ENCODE peak calls at places on chromosomes 16 and 17, in eight cellular contexts. One of them, this sample, is unnamed.

GRCh38 chr16:89994389-89994720 is 24.9 kb downstream of the DBNDD1 start:
- DNase-seq in heart left ventricle: no peak
- DNase-seq in left lung: no peak
- DNase-seq in IMR-90: no peak
- DNase-seq in endodermal cell: no peak
- DNase-seq in left ventricle myocardium inferior: no peak
- DNase-seq in transverse colon: no peak
- DNase-seq in adrenal gland: no peak
- DNase-seq in this sample: no peak

GRCh38 chr17:74089869-74090464 is 113.5 kb upstream of the RPL38 start:
- DNase-seq in heart left ventricle: no peak
- DNase-seq in left lung: peak
- DNase-seq in IMR-90: no peak
- DNase-seq in endodermal cell: peak
- DNase-seq in left ventricle myocardium inferior: no peak
- DNase-seq in transverse colon: peak
- DNase-seq in adrenal gland: peak
- DNase-seq in this sample: peak

GRCh38 chr17:50358177-50358576 is 12.3 kb downstream of the XYLT2 start:
- DNase-seq in heart left ventricle: no peak
- DNase-seq in left lung: no peak
- DNase-seq in IMR-90: no peak
- DNase-seq in endodermal cell: peak
- DNase-seq in left ventricle myocardium inferior: no peak
- DNase-seq in transverse colon: no peak
- DNase-seq in adrenal gland: peak
- DNase-seq in this sample: no peak

GRCh38 chr16:49348408-49349176 is 25.0 kb upstream of the C16orf78 start:
- DNase-seq in heart left ventricle: no peak
- DNase-seq in left lung: no peak
- DNase-seq in IMR-90: no peak
- DNase-seq in endodermal cell: peak
- DNase-seq in left ventricle myocardium inferior: no peak
- DNase-seq in transverse colon: no peak
- DNase-seq in adrenal gland: no peak
- DNase-seq in this sample: no peak

GRCh38 chr17:37301288-37301687 is 74.5 kb upstream of the C17orf78 start:
- DNase-seq in heart left ventricle: no peak
- DNase-seq in left lung: no peak
- DNase-seq in IMR-90: peak
- DNase-seq in endodermal cell: no peak
- DNase-seq in left ventricle myocardium inferior: no peak
- DNase-seq in transverse colon: no peak
- DNase-seq in adrenal gland: peak
- DNase-seq in this sample: no peak

GRCh38 chr16:21214086-21214485 is 2.7 kb upstream of the ZP2 start:
- DNase-seq in heart left ventricle: no peak
- DNase-seq in left lung: no peak
- DNase-seq in IMR-90: no peak
- DNase-seq in endodermal cell: no peak
- DNase-seq in left ventricle myocardium inferior: no peak
- DNase-seq in transverse colon: no peak
- DNase-seq in adrenal gland: no peak
- DNase-seq in this sample: no peak

GRCh38 chr16:9489823-9490467 is 398.5 kb downstream of the HAPSTR1 start:
- DNase-seq in heart left ventricle: peak
- DNase-seq in left lung: no peak
- DNase-seq in IMR-90: no peak
- DNase-seq in endodermal cell: no peak
- DNase-seq in left ventricle myocardium inferior: peak
- DNase-seq in transverse colon: peak
- DNase-seq in adrenal gland: peak
- DNase-seq in this sample: no peak

GRCh38 chr16:50395763-50396710 is 27.2 kb upstream of the BRD7 start:
- DNase-seq in heart left ventricle: no peak
- DNase-seq in left lung: no peak
- DNase-seq in IMR-90: no peak
- DNase-seq in endodermal cell: no peak
- DNase-seq in left ventricle myocardium inferior: no peak
- DNase-seq in transverse colon: no peak
- DNase-seq in adrenal gland: no peak
- DNase-seq in this sample: peak

GRCh38 chr17:34658796-34659195 is 79.4 kb downstream of the TMEM132E start:
- DNase-seq in heart left ventricle: no peak
- DNase-seq in left lung: no peak
- DNase-seq in IMR-90: no peak
- DNase-seq in endodermal cell: no peak
- DNase-seq in left ventricle myocardium inferior: no peak
- DNase-seq in transverse colon: no peak
- DNase-seq in adrenal gland: no peak
- DNase-seq in this sample: no peak

GRCh38 chr17:2025622-2026309 is 632 bp upstream of the RTN4RL1 start:
- DNase-seq in heart left ventricle: peak
- DNase-seq in left lung: peak
- DNase-seq in IMR-90: peak
- DNase-seq in endodermal cell: peak
- DNase-seq in left ventricle myocardium inferior: peak
- DNase-seq in transverse colon: peak
- DNase-seq in adrenal gland: peak
- DNase-seq in this sample: peak

GRCh38 chr16:3058173-3059030 is 7.0 kb upstream of the IL32 start:
- DNase-seq in heart left ventricle: peak
- DNase-seq in left lung: peak
- DNase-seq in IMR-90: no peak
- DNase-seq in endodermal cell: peak
- DNase-seq in left ventricle myocardium inferior: peak
- DNase-seq in transverse colon: peak
- DNase-seq in adrenal gland: peak
- DNase-seq in this sample: no peak

GRCh38 chr16:57022445-57022844 is 33.1 kb downstream of the NLRC5 start:
- DNase-seq in heart left ventricle: no peak
- DNase-seq in left lung: no peak
- DNase-seq in IMR-90: no peak
- DNase-seq in endodermal cell: peak
- DNase-seq in left ventricle myocardium inferior: no peak
- DNase-seq in transverse colon: no peak
- DNase-seq in adrenal gland: no peak
- DNase-seq in this sample: no peak

GRCh38 chr16:2121853-2122252 is 13.8 kb downstream of the PKD1 start:
- DNase-seq in heart left ventricle: peak
- DNase-seq in left lung: no peak
- DNase-seq in IMR-90: no peak
- DNase-seq in endodermal cell: no peak
- DNase-seq in left ventricle myocardium inferior: peak
- DNase-seq in transverse colon: no peak
- DNase-seq in adrenal gland: no peak
- DNase-seq in this sample: peak

GRCh38 chr16:77724174-77724573 is 1.9 kb downstream of the NUDT7 start:
- DNase-seq in heart left ventricle: no peak
- DNase-seq in left lung: no peak
- DNase-seq in IMR-90: no peak
- DNase-seq in endodermal cell: no peak
- DNase-seq in left ventricle myocardium inferior: no peak
- DNase-seq in transverse colon: no peak
- DNase-seq in adrenal gland: no peak
- DNase-seq in this sample: no peak

GRCh38 chr16:77723108-77723514 is 797 bp downstream of the NUDT7 start:
- DNase-seq in heart left ventricle: peak
- DNase-seq in left lung: peak
- DNase-seq in IMR-90: peak
- DNase-seq in endodermal cell: no peak
- DNase-seq in left ventricle myocardium inferior: peak
- DNase-seq in transverse colon: peak
- DNase-seq in adrenal gland: peak
- DNase-seq in this sample: no peak

GRCh38 chr16:77721752-77722314 is 481 bp upstream of the NUDT7 start:
- DNase-seq in heart left ventricle: no peak
- DNase-seq in left lung: no peak
- DNase-seq in IMR-90: no peak
- DNase-seq in endodermal cell: no peak
- DNase-seq in left ventricle myocardium inferior: no peak
- DNase-seq in transverse colon: no peak
- DNase-seq in adrenal gland: no peak
- DNase-seq in this sample: no peak

GRCh38 chr16:77722315-77723107 is at the start of gene NUDT7:
- DNase-seq in heart left ventricle: peak
- DNase-seq in left lung: peak
- DNase-seq in IMR-90: peak
- DNase-seq in endodermal cell: peak
- DNase-seq in left ventricle myocardium inferior: peak
- DNase-seq in transverse colon: peak
- DNase-seq in adrenal gland: peak
- DNase-seq in this sample: peak
- TF ChIP-seq CTCF in heart left ventricle: no peak
- TF ChIP-seq CTCF in left lung: no peak
- TF ChIP-seq CTCF in IMR-90: peak
- TF ChIP-seq CTCF in endodermal cell: peak
- TF ChIP-seq CTCF in left ventricle myocardium inferior: peak
- TF ChIP-seq CTCF in transverse colon: no peak
- TF ChIP-seq CTCF in adrenal gland: no peak
- TF ChIP-seq CTCF in this sample: peak

GRCh38 chr16:29900888-29901606 is 759 bp downstream of the ASPHD1 start:
- DNase-seq in heart left ventricle: no peak
- DNase-seq in left lung: no peak
- DNase-seq in IMR-90: no peak
- DNase-seq in endodermal cell: peak
- DNase-seq in left ventricle myocardium inferior: no peak
- DNase-seq in transverse colon: no peak
- DNase-seq in adrenal gland: no peak
- DNase-seq in this sample: no peak

GRCh38 chr16:29900102-29900887 is at the start of gene ASPHD1:
- DNase-seq in heart left ventricle: peak
- DNase-seq in left lung: peak
- DNase-seq in IMR-90: peak
- DNase-seq in endodermal cell: peak
- DNase-seq in left ventricle myocardium inferior: peak
- DNase-seq in transverse colon: no peak
- DNase-seq in adrenal gland: peak
- DNase-seq in this sample: peak

GRCh38 chr16:29898135-29898534 is 1.2 kb downstream of the SEZ6L2 start:
- DNase-seq in heart left ventricle: no peak
- DNase-seq in left lung: no peak
- DNase-seq in IMR-90: no peak
- DNase-seq in endodermal cell: peak
- DNase-seq in left ventricle myocardium inferior: no peak
- DNase-seq in transverse colon: no peak
- DNase-seq in adrenal gland: no peak
- DNase-seq in this sample: no peak

GRCh38 chr16:29898786-29899515 is 399 bp downstream of the SEZ6L2 start:
- DNase-seq in heart left ventricle: no peak
- DNase-seq in left lung: no peak
- DNase-seq in IMR-90: no peak
- DNase-seq in endodermal cell: peak
- DNase-seq in left ventricle myocardium inferior: no peak
- DNase-seq in transverse colon: peak
- DNase-seq in adrenal gland: peak
- DNase-seq in this sample: no peak

DNA sequence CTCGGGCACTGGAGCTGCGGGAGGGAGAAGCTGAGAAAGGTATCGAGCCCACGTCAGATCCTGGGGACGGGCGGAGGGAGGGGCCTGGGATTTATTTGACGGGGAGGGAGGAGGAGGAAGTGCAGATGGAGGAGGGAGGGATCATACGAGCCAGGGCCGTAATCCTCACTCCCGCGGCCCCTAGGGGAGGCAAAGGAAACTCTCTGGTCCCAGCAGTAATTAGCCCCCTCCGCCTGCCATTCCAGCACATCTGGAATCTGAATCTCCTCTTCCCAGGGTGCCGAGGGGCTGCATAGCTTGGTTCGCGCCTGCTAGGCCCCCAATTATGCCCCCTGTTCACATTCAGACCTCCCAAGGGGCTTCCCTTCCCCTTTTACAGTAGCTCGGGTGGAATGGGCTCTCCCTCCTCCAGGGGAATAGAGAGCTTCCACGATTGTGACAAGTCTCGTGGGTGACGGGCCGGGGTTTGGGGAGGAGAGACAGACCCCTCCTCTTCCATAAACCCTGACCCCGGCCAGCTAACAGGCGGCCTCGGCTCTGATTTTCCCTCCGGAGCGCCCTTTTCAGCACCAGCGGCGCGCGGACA is at the start of gene SEZ6L2:
- DNase-seq in heart left ventricle: peak
- DNase-seq in left lung: peak
- DNase-seq in IMR-90: peak
- DNase-seq in endodermal cell: peak
- DNase-seq in left ventricle myocardium inferior: peak
- DNase-seq in transverse colon: peak
- DNase-seq in adrenal gland: peak
- DNase-seq in this sample: peak
- H3K27ac ChIP-seq in heart left ventricle: no peak
- H3K27ac ChIP-seq in left lung: no peak
- H3K27ac ChIP-seq in IMR-90: peak
- H3K27ac ChIP-seq in endodermal cell: no peak
- H3K27ac ChIP-seq in left ventricle myocardium inferior: no peak
- H3K27ac ChIP-seq in transverse colon: peak
- H3K27ac ChIP-seq in adrenal gland: peak
- H3K27ac ChIP-seq in this sample: no peak

DNA sequence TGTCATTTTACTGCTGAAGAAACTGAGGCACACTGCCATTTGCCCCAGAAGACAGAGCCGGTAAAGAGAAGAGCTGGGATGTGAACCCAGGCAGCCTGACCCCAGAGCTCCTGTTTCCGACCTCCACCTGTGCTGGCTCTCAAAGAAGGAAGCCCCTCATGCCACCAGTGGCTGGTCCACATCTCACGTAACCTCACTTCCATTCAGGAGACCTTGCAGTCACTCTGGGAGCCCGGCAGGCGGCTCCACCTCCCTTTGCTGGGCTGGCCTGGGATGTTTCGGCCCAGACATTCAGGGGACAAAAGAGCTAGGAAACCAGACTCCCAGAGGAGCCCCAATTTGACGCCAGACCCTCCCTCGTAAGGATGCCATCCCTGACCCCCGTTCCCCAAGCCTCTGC is 2.9 kb downstream of the TAF1C start:
- DNase-seq in heart left ventricle: no peak
- DNase-seq in left lung: no peak
- DNase-seq in IMR-90: no peak
- DNase-seq in endodermal cell: no peak
- DNase-seq in left ventricle myocardium inferior: no peak
- DNase-seq in transverse colon: no peak
- DNase-seq in adrenal gland: no peak
- DNase-seq in this sample: no peak
- TF ChIP-seq CTCF in heart left ventricle: peak
- TF ChIP-seq CTCF in left lung: no peak
- TF ChIP-seq CTCF in IMR-90: no peak
- TF ChIP-seq CTCF in endodermal cell: peak
- TF ChIP-seq CTCF in left ventricle myocardium inferior: peak
- TF ChIP-seq CTCF in transverse colon: no peak
- TF ChIP-seq CTCF in adrenal gland: no peak
- TF ChIP-seq CTCF in this sample: peak

DNA sequence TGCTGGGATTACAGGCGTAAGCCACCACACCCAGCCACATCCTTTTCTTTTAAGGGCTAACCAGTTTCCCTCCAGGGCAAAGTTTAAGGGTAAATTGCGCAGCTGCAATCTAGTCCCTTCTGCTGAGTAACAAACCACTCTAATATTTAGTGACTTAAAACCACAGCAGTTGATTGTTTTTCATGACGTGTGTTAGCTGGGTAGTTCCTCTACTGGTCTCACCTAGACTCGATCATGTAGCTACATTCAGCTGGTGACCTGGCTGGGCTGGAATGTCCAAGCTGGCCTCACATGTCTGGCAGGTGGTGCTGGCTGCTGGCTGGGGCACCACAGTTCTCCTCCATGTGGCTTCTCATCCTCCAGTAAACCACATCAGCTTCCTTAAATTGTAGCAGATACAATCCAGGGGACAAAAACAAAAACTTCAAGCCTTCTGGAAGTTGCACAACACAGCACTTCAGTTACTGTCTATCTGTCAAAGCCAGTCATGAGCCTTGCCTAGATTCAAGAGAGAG is 75.5 kb downstream of the GPRC5B start:
- DNase-seq in heart left ventricle: peak
- DNase-seq in left lung: no peak
- DNase-seq in IMR-90: peak
- DNase-seq in endodermal cell: no peak
- DNase-seq in left ventricle myocardium inferior: peak
- DNase-seq in transverse colon: no peak
- DNase-seq in adrenal gland: no peak
- DNase-seq in this sample: peak
- H3K27ac ChIP-seq in heart left ventricle: no peak
- H3K27ac ChIP-seq in left lung: no peak
- H3K27ac ChIP-seq in IMR-90: no peak
- H3K27ac ChIP-seq in endodermal cell: no peak
- H3K27ac ChIP-seq in left ventricle myocardium inferior: peak
- H3K27ac ChIP-seq in transverse colon: no peak
- H3K27ac ChIP-seq in adrenal gland: no peak
- H3K27ac ChIP-seq in this sample: no peak

This sample was measured in foreskin keratinocyte.